ENCODE peak calls at places on chromosomes 12 and 14, in four cellular contexts. D, V, O and X are unnamed samples.

GRCh38 chr12:12397184-12397583 is 40.3 kb downstream of the BORCS5 start:
- DNase-seq in O (no peak), V (no peak), D (no peak), X (no peak)

GRCh38 chr12:989751-990278 is 1.2 kb upstream of the ERC1 start:
- DNase-seq in D (peak), V (peak), O (peak), X (peak)

GRCh38 chr12:103560604-103561101 is 26.4 kb upstream of the STAB2 start:
- DNase-seq in O (peak), V (peak), D (peak), X (peak)

GRCh38 chr12:59940676-59941342 is 345.0 kb downstream of the SLC16A7 start:
- DNase-seq in D (no peak), V (no peak), O (no peak), X (no peak)

GRCh38 chr14:28763914-28764848 is 2.4 kb upstream of the FOXG1 start:
- DNase-seq in O (no peak), D (no peak), V (no peak), X (no peak)

GRCh38 chr14:93329965-93330608 is 2.7 kb downstream of the BTBD7 start:
- DNase-seq in D (no peak), O (no peak), V (peak), X (no peak)

GRCh38 chr14:34051966-34052657 is 101.2 kb upstream of the EGLN3 start:
- DNase-seq in D (no peak), O (peak), V (peak), X (no peak)

GRCh38 chr14:57480044-57480443 is 13.6 kb downstream of the CCDC198 start:
- DNase-seq in V (no peak), O (no peak), D (peak), X (no peak)

GRCh38 chr12:116547955-116548471 is 11.2 kb upstream of the MAP1LC3B2 start:
- DNase-seq in V (no peak), D (no peak), O (no peak), X (no peak)

GRCh38 chr12:64256166-64256800 is 34.2 kb upstream of the KICS2 start:
- DNase-seq in D (peak), O (peak), V (peak), X (no peak)

GRCh38 chr12:92019491-92020277 is 126.0 kb downstream of the BTG1 start:
- DNase-seq in O (no peak), V (no peak), D (no peak), X (no peak)

GRCh38 chr12:120990487-120991055 is 12.2 kb downstream of the HNF1A start:
- DNase-seq in V (no peak), D (no peak), O (no peak), X (no peak)